ENCODE peak calls at places on chromosomes 7 and 10, in seven cellular contexts. W, S, R, N, M, A and Z are unnamed samples.

GRCh38 chr10:43846187-43846680 is 197.6 kb upstream of the ZNF32 start:
- DNase-seq in R (peak), N (no peak), W (no peak), M (no peak), A (peak), S (no peak), Z (no peak)

GRCh38 chr10:58781873-58782488 is 269.3 kb downstream of the BICC1 start:
- DNase-seq in R (peak), M (peak), S (peak), W (no peak), A (peak), N (no peak), Z (peak)

GRCh38 chr10:33365314-33365713 is 30.8 kb upstream of the NRP1 start:
- DNase-seq in A (no peak), N (no peak), R (peak), M (no peak), S (no peak), W (no peak), Z (no peak)

GRCh38 chr7:142365410-142365842 is 107.6 kb upstream of the PRSS58 start:
- DNase-seq in W (peak), A (no peak), M (peak), R (no peak), N (no peak), S (no peak), Z (no peak)

GRCh38 chr10:114239117-114239993 is at the start of gene VWA2:
- DNase-seq in R (no peak), M (peak), N (peak), S (peak), A (no peak), W (peak), Z (no peak)

GRCh38 chr10:129971381-129972144 is 7.5 kb upstream of the EBF3 start:
- DNase-seq in R (peak), A (peak), W (peak), N (peak), M (peak), S (peak), Z (peak)

GRCh38 chr7:47088329-47089067 is 493.4 kb downstream of the TNS3 start:
- DNase-seq in M (peak), N (peak), A (peak), S (peak), R (peak), W (peak), Z (peak)

GRCh38 chr10:28279878-28280277 is 23.0 kb downstream of the MPP7 start:
- DNase-seq in N (no peak), A (no peak), W (no peak), S (no peak), R (no peak), M (no peak), Z (no peak)

GRCh38 chr10:89805599-89806013 is 104.2 kb downstream of the KIF20B start:
- DNase-seq in W (no peak), A (no peak), M (no peak), S (no peak), N (no peak), R (no peak), Z (no peak)

GRCh38 chr7:34734786-34735185 is 76.8 kb downstream of the NPSR1 start:
- DNase-seq in N (no peak), W (no peak), M (no peak), S (no peak), A (no peak), R (no peak), Z (no peak)

GRCh38 chr10:110355922-110356627 is 51.4 kb upstream of the SMNDC1 start:
- DNase-seq in W (no peak), M (no peak), A (no peak), S (no peak), N (no peak), R (no peak), Z (no peak)

GRCh38 chr7:90825779-90826178 is 229.7 kb downstream of the CDK14 start:
- DNase-seq in W (no peak), A (no peak), S (no peak), M (no peak), R (peak), N (no peak), Z (no peak)

GRCh38 chr7:47400001-47400400 is 181.9 kb downstream of the TNS3 start:
- DNase-seq in M (no peak), A (no peak), S (no peak), W (no peak), R (no peak), N (no peak), Z (no peak)

GRCh38 chr7:41878331-41879112 is 175.6 kb upstream of the INHBA start:
- DNase-seq in A (no peak), R (no peak), N (no peak), S (no peak), M (no peak), W (no peak), Z (no peak)

GRCh38 chr7:106216517-106217088 is 68.2 kb downstream of the NAMPT start:
- DNase-seq in A (peak), S (no peak), M (peak), N (no peak), W (no peak), R (peak), Z (peak)

GRCh38 chr10:119217401-119217800 is 10.0 kb downstream of the GRK5 start:
- DNase-seq in R (no peak), S (no peak), M (no peak), A (no peak), N (no peak), W (no peak), Z (no peak)

GRCh38 chr10:31709028-31709427 is 219.6 kb downstream of the ARHGAP12 start:
- DNase-seq in N (no peak), A (no peak), R (no peak), S (no peak), M (no peak), W (no peak), Z (no peak)

GRCh38 chr10:6537704-6538103 is 42.4 kb downstream of the PRKCQ start:
- DNase-seq in W (no peak), N (no peak), S (no peak), R (no peak), M (no peak), A (no peak), Z (no peak)

GRCh38 chr10:54703086-54703485 is 97.9 kb downstream of the PCDH15 start:
- DNase-seq in W (no peak), R (no peak), N (no peak), S (no peak), A (peak), M (peak), Z (no peak)

GRCh38 chr7:94422136-94422535 is 27.4 kb downstream of the COL1A2 start:
- DNase-seq in R (no peak), W (no peak), M (no peak), S (no peak), A (no peak), N (no peak), Z (no peak)

GRCh38 chr7:94424336-94424735 is 29.6 kb downstream of the COL1A2 start:
- DNase-seq in S (no peak), W (no peak), M (no peak), N (no peak), R (no peak), A (no peak), Z (no peak)

GRCh38 chr7:94421711-94422110 is 27.0 kb downstream of the COL1A2 start:
- DNase-seq in R (no peak), S (no peak), N (no peak), A (no peak), W (no peak), M (no peak), Z (no peak)

GRCh38 chr7:94423116-94423515 is 28.4 kb downstream of the COL1A2 start:
- DNase-seq in A (no peak), R (no peak), N (no peak), S (no peak), M (no peak), W (no peak), Z (no peak)

DNA sequence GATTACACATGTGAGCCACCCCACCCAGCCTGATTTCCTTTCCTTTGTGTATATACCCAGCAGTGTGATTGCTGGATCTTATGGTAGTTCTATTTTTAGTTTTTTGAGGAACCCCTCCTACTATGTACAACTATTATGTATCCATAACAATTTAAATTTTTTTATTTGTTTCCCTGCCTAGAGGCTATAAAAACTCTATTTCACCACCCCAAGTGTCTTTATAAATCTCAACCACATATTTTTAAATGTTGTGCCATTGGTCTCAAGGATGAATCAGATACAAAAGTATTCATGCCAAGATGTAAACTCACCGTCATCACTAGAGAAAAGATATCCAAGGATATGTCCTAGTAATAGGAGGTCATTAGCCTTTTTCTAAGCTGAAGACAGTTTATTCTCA is 29.2 kb downstream of the COL1A2 start:
- DNase-seq in N (no peak), W (no peak), R (peak), S (no peak), A (peak), M (no peak), Z (no peak)
- H3K27ac ChIP-seq in N (no peak), W (no peak), R (peak), S (no peak), A (peak), M (no peak), Z (no peak)

DNA sequence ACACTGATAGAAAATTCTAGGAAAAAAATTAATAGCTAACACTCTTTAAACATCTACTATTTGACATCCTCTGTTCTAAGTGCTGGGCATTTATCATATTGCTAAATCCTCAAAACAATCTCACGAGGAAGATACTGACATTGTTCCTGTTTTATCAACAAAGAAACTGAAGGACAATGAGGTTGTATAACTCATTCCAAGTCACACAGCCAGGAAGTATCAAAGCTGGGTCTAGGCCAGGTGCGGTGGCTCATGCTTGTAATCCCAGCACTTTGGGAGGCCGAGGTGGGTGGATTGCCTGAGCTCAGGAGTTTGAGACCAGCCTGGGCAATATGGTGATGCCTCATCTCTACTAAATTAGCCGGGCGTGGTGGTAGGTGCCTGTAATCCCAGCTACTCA is 51.6 kb upstream of the IL6 start:
- DNase-seq in S (no peak), M (no peak), A (no peak), N (no peak), R (no peak), W (no peak), Z (no peak)
- H3K9ac ChIP-seq in S (no peak), M (no peak), A (no peak), N (no peak), R (no peak), W (no peak), Z (no peak)

GRCh38 chr10:47161465-47161864 is 138.5 kb upstream of the GDF10 start:
- DNase-seq in R (no peak), S (no peak), M (no peak), N (no peak), A (no peak), W (no peak), Z (no peak)

GRCh38 chr10:47160967-47161366 is 139.0 kb upstream of the GDF10 start:
- DNase-seq in W (no peak), R (no peak), M (no peak), S (no peak), A (no peak), N (no peak), Z (no peak)

GRCh38 chr10:47158116-47159071 is 141.6 kb upstream of the GDF10 start:
- DNase-seq in A (no peak), S (no peak), N (no peak), W (no peak), R (no peak), M (no peak), Z (no peak)

GRCh38 chr10:47160229-47160908 is 139.6 kb upstream of the GDF10 start:
- DNase-seq in W (no peak), A (no peak), M (no peak), S (no peak), R (no peak), N (no peak), Z (no peak)

DNA sequence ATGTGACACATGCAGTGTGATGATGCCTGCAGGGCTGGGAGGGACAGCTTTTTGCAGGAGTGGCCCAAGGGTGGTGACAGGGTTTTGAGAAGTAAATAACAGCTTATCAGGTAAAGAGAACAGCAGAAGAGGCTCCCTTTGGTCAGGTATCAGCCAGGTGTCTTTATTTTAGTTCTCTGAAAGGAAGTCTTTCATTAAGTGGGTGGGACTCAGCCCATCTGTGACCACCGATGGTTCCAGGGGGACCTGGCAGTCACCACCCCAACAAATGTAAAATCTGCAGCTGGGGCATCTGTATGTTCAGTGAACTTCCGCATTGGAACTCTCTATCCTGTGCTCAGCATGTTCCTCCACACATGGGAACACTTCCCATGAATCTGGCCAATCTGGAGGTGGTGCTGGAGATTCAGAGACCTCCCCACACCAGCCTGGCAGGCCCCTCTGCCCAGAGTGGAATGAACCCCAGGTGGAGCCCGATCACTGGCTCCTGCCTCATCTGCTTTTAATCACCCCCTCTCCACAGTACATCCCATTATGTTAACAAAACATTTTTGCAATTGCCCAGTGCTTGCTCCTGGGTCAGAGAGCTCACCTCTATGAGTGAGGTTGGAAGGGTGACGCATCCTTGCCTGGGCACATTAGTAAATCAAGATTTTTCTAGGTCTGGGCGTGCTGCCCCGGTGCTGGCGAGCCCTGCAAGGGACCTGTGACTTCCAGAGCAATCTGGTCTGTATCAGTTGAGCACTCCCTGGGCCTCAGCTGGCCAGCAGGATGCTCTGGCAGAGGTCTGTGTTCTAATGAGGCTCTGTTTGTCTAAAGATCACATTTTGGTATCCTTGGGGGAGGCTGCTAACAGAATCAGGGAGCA is 140.4 kb upstream of the GDF10 start:
- DNase-seq in W (no peak), N (no peak), M (no peak), R (no peak), A (no peak), S (no peak), Z (no peak)
- H4K8ac ChIP-seq in W (no peak), N (no peak), M (no peak), R (no peak), A (no peak), S (no peak), Z (no peak)

GRCh38 chr7:66630529-66630928 is 1.8 kb downstream of the KCTD7 start:
- DNase-seq in A (no peak), S (no peak), W (no peak), R (no peak), N (no peak), M (no peak), Z (no peak)
- H3K27ac ChIP-seq in A (no peak), S (no peak), W (no peak), R (no peak), N (no peak), M (no peak), Z (no peak)

GRCh38 chr7:116628971-116629586 is 42.9 kb upstream of the MET start:
- DNase-seq in S (no peak), M (no peak), N (no peak), A (no peak), R (peak), W (no peak), Z (no peak)
- H3K9ac ChIP-seq in S (no peak), M (no peak), N (no peak), A (peak), R (no peak), W (no peak), Z (no peak)

DNA sequence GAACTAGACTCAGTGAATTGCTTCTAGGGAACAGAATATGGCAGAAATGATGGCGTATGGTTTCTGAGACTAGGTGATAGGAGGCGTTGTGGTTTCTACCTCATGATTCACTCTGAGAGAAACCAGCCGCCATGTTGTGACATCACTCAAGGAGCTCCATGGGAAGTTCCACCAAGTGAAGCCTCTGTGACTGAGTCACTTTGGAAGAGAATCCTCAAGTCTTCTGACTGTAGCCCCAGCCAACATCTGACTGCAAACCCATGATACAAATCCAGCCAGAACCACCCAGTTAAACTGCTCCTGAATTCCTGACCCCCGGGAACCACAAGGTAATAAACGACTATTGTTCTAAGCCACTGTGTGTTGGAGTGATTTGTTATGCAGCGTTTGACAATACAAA is 91.0 kb upstream of the CARD11 start:
- DNase-seq in W (no peak), A (no peak), N (no peak), S (no peak), M (peak), R (no peak), Z (no peak)
- H4K8ac ChIP-seq in W (no peak), A (no peak), N (no peak), S (no peak), M (no peak), R (no peak), Z (no peak)

DNA sequence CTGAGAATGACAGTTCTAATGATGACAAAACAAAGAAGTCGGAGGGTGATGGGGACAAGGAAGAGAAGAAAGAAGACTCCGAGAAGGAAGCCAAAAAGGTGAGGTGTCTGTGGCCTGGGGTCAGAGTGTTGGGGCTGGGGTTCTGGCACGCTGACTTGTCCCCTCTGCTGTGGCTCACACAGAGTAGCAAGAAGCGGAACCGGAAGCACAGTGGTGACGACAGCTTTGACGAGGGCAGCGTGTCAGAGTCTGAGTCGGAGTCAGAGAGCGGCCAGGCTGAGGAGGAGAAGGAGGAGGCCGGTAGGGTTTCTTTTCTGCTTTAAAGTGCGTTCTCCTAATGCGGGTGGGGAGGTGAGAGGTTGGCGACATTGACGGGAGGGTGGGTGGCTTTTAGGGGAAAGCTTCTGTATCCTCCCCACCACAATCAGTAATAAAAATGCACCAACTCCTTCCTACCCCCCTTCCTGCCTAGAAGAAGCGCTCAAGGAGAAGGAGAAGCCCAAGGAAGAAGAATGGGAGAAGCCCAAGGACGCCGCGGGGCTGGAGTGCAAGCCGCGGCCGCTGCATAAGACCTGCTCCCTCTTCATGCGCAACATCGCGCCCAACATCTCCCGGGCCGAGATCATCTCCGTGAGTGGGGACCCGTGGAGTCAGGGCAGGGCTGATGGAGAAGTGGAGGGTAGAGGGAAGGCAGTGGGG is 4.6 kb downstream of the UFSP1 start:
- DNase-seq in A (no peak), N (no peak), M (no peak), R (no peak), W (no peak), S (no peak), Z (no peak)
- H3K27ac ChIP-seq in A (no peak), N (no peak), M (no peak), R (no peak), W (no peak), S (no peak), Z (no peak)

GRCh38 chr7:18292584-18292983 is 203.0 kb upstream of the HDAC9 start:
- DNase-seq in S (no peak), N (no peak), R (no peak), A (no peak), M (no peak), W (no peak), Z (no peak)

GRCh38 chr7:18293759-18294158 is 201.8 kb upstream of the HDAC9 start:
- DNase-seq in R (no peak), M (no peak), W (no peak), S (no peak), N (no peak), A (no peak), Z (no peak)

GRCh38 chr7:18294408-18294807 is 201.1 kb upstream of the HDAC9 start:
- DNase-seq in W (no peak), A (no peak), N (no peak), S (no peak), M (no peak), R (no peak), Z (no peak)

GRCh38 chr7:18290865-18291264 is 204.7 kb upstream of the HDAC9 start:
- DNase-seq in M (no peak), N (no peak), R (no peak), W (no peak), S (no peak), A (no peak), Z (no peak)

DNA sequence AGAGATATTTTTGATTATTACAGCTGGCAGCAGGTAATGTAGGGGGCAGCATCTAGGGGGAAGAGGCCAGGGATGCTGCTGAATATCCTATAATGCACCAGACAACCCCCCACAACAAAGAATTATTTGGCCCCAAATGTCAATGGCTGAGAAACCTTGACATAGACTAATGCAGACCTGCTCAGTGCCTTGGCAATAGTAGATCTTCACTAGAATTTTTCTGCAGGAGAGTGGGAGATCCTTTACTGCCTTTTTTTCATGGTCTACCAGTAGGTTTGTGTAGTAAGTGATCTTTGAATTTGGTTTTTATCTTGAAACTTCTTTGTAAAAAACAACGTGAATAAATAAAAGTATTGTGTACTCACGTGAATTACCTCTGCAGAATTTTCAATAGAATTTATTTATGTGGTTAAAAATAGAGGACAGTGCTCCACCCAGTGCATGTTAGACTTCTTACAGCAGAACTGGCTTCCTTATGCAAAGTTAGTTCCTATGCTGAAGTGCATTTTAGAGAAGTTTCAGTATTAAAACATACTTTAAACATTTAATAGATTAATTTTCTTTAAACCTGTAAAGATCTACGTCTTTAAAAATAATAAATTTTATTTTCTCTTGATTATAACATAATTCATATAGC is 199.7 kb upstream of the HDAC9 start:
- DNase-seq in S (no peak), W (no peak), N (no peak), M (no peak), A (no peak), R (no peak), Z (no peak)
- H3K9ac ChIP-seq in S (no peak), W (no peak), N (no peak), M (no peak), A (no peak), R (no peak), Z (no peak)